ENCODE peak calls at places on chromosome 15, in four cellular contexts. One of them, this sample, is unnamed.
A peak's percentile ranks its signal among the peaks of the same experiment; 100 is the strongest.

GRCh38 chr15:68614621-68615035 is 35.8 kb downstream of the CORO2B start:
- DNase-seq in IMR-90: no peak
- DNase-seq in mammary epithelial cell: no peak
- DNase-seq in PC-3: no peak
- DNase-seq in this sample: no peak

GRCh38 chr15:73686781-73687256 is 2.6 kb downstream of the CD276 start:
- DNase-seq in PC-3: peak; percentile 49
- DNase-seq in IMR-90: peak; percentile 97
- DNase-seq in mammary epithelial cell: peak; percentile 73
- DNase-seq in this sample: peak; percentile 95

GRCh38 chr15:57684491-57685184 is 21.9 kb upstream of the POLR2M start:
- DNase-seq in PC-3: no peak
- DNase-seq in mammary epithelial cell: no peak
- DNase-seq in IMR-90: no peak
- DNase-seq in this sample: no peak

GRCh38 chr15:68565701-68566100 is 13.1 kb upstream of the CORO2B start:
- DNase-seq in mammary epithelial cell: no peak
- DNase-seq in PC-3: no peak
- DNase-seq in IMR-90: no peak
- DNase-seq in this sample: no peak

GRCh38 chr15:51625236-51625635 is 2.7 kb upstream of the DMXL2 start:
- DNase-seq in IMR-90: no peak
- DNase-seq in mammary epithelial cell: no peak
- DNase-seq in PC-3: no peak
- DNase-seq in this sample: no peak

GRCh38 chr15:84645496-84645895 is 8.6 kb downstream of the WDR73 start:
- DNase-seq in IMR-90: no peak
- DNase-seq in PC-3: no peak
- DNase-seq in mammary epithelial cell: no peak
- DNase-seq in this sample: no peak

GRCh38 chr15:73965094-73965729 is 26.9 kb downstream of the STOML1 start:
- DNase-seq in PC-3: no peak
- DNase-seq in mammary epithelial cell: no peak
- DNase-seq in IMR-90: no peak
- DNase-seq in this sample: no peak

GRCh38 chr15:58724471-58724870 is 25.0 kb downstream of the ADAM10 start:
- DNase-seq in PC-3: no peak
- DNase-seq in IMR-90: peak; percentile 79
- DNase-seq in mammary epithelial cell: no peak
- DNase-seq in this sample: peak; percentile 68

GRCh38 chr15:89666147-89666857 is 11.0 kb upstream of the KIF7 start:
- DNase-seq in PC-3: no peak
- DNase-seq in mammary epithelial cell: no peak
- DNase-seq in IMR-90: no peak
- DNase-seq in this sample: no peak

GRCh38 chr15:72197460-72198409 is at the start of gene GRAMD2A:
- DNase-seq in IMR-90: no peak
- DNase-seq in mammary epithelial cell: peak; percentile 80
- DNase-seq in PC-3: no peak
- DNase-seq in this sample: peak; percentile 55

GRCh38 chr15:61621146-61621545 is 392.0 kb upstream of the RORA start:
- DNase-seq in IMR-90: no peak
- DNase-seq in mammary epithelial cell: peak; percentile 10
- DNase-seq in PC-3: peak; percentile 43
- DNase-seq in this sample: no peak

GRCh38 chr15:60982249-60982932 is 246.7 kb downstream of the RORA start:
- DNase-seq in PC-3: no peak
- DNase-seq in mammary epithelial cell: no peak
- DNase-seq in IMR-90: peak; percentile 26
- DNase-seq in this sample: no peak

GRCh38 chr15:75599396-75599795 is 20.3 kb upstream of the PTPN9 start:
- DNase-seq in mammary epithelial cell: no peak
- DNase-seq in PC-3: no peak
- DNase-seq in IMR-90: no peak
- DNase-seq in this sample: no peak

GRCh38 chr15:72437650-72438316 is 36.3 kb upstream of the ARIH1 start:
- DNase-seq in PC-3: no peak
- DNase-seq in mammary epithelial cell: no peak
- DNase-seq in IMR-90: no peak
- DNase-seq in this sample: no peak

GRCh38 chr15:68382286-68383007 is 49.5 kb downstream of the ITGA11 start:
- DNase-seq in IMR-90: peak; percentile 45
- DNase-seq in PC-3: no peak
- DNase-seq in mammary epithelial cell: no peak
- DNase-seq in this sample: no peak

GRCh38 chr15:50546566-50546965 is at the start of gene USP50:
- DNase-seq in IMR-90: no peak
- DNase-seq in PC-3: no peak
- DNase-seq in mammary epithelial cell: no peak
- DNase-seq in this sample: no peak
- H3K4me2 ChIP-seq in IMR-90: no peak within 1 kb of the TSS
- H3K4me2 ChIP-seq in PC-3: no peak within 1 kb of the TSS
- H3K4me2 ChIP-seq in mammary epithelial cell: no peak within 1 kb of the TSS
- H3K4me2 ChIP-seq in this sample: no peak within 1 kb of the TSS

DNA sequence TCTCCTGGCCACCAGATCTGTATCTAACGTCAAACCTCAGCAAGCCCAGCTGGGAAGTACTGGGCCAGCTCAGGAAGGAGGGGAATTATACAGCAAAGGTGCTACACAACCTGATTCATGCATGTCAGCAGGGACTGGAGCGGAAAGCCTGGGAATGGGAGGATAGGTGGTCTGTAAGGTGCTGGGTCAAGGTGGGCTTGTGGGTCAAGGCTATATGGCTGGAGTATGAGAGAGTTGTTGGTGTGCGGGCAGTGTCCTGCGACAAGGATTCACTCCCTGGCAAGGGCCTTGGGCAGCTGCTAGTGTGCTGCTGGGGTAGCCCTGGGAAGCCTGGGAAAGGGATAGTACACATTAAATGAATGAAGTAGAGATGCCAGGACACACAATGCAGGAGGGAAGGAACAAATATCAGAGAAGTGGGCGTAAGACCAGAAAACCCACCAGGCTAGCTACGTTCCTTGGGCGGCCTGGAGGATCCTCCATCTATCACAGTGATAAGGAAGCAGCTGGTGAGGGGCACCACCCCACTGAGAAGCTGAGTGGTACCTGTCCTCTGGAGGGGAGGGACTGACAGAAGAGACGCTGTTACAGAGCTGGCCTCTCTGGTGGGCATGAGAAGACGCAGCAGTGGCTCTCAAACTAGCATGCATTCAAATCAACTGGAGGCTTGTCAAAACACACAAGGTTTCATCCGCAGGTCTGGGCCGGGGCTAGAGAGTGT is 8.5 kb upstream of the SYNM start:
- DNase-seq in mammary epithelial cell: no peak
- DNase-seq in IMR-90: no peak
- DNase-seq in PC-3: no peak
- DNase-seq in this sample: no peak
- H2AFZ ChIP-seq in mammary epithelial cell: no peak overlapping the region
- H2AFZ ChIP-seq in IMR-90: no peak overlapping the region
- H2AFZ ChIP-seq in PC-3: no peak overlapping the region
- H2AFZ ChIP-seq in this sample: no peak overlapping the region

GRCh38 chr15:23854535-23855252 is 167.6 kb upstream of the NDN start:
- DNase-seq in mammary epithelial cell: no peak
- DNase-seq in PC-3: no peak
- DNase-seq in IMR-90: no peak
- DNase-seq in this sample: no peak
- H3K4me2 ChIP-seq in mammary epithelial cell: no peak overlapping the region
- H3K4me2 ChIP-seq in PC-3: no peak overlapping the region
- H3K4me2 ChIP-seq in IMR-90: no peak overlapping the region
- H3K4me2 ChIP-seq in this sample: no peak overlapping the region

GRCh38 chr15:99306694-99307338 is 55.5 kb downstream of the LRRC28 start:
- DNase-seq in IMR-90: peak; percentile 8
- DNase-seq in mammary epithelial cell: no peak
- DNase-seq in PC-3: no peak
- DNase-seq in this sample: peak; percentile 15
- H2AFZ ChIP-seq in IMR-90: peak overlapping the region; percentile 83
- H2AFZ ChIP-seq in mammary epithelial cell: peak overlapping the region; percentile 91
- H2AFZ ChIP-seq in PC-3: peak overlapping the region; percentile 38
- H2AFZ ChIP-seq in this sample: peak overlapping the region; percentile 27

GRCh38 chr15:31497838-31498237 is 171.2 kb downstream of the KLF13 start:
- DNase-seq in IMR-90: no peak
- DNase-seq in mammary epithelial cell: no peak
- DNase-seq in PC-3: no peak
- DNase-seq in this sample: no peak

GRCh38 chr15:31499236-31499952 is 172.8 kb downstream of the KLF13 start:
- DNase-seq in IMR-90: no peak
- DNase-seq in PC-3: no peak
- DNase-seq in mammary epithelial cell: no peak
- DNase-seq in this sample: no peak

GRCh38 chr15:31499953-31500808 is 173.5 kb downstream of the KLF13 start:
- DNase-seq in PC-3: no peak
- DNase-seq in mammary epithelial cell: no peak
- DNase-seq in IMR-90: no peak
- DNase-seq in this sample: no peak

GRCh38 chr15:31498329-31498728 is 171.7 kb downstream of the KLF13 start:
- DNase-seq in PC-3: no peak
- DNase-seq in IMR-90: no peak
- DNase-seq in mammary epithelial cell: no peak
- DNase-seq in this sample: no peak

DNA sequence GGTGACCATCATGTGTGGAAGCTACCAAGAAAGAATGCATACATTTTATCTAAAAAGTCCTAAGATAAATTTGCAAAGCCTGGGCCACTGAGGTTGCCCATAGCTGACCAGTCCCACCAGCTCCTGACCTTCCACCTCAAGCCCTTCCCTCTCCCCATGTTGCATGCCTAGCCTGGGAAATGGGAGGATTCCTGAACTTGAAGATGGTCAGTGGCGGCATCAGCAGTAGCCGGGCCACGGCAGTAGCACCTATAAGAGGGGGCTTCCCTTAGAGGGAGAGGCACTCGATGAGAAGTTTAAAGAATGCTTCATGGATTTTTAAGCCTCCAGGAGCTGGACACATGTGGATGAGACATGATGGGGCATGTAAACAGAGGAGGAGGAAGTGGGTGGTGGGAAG is 172.1 kb downstream of the KLF13 start:
- DNase-seq in PC-3: no peak
- DNase-seq in IMR-90: no peak
- DNase-seq in mammary epithelial cell: no peak
- DNase-seq in this sample: no peak
- H3K4me2 ChIP-seq in PC-3: no peak overlapping the region
- H3K4me2 ChIP-seq in IMR-90: no peak overlapping the region
- H3K4me2 ChIP-seq in mammary epithelial cell: peak overlapping the region; percentile 32
- H3K4me2 ChIP-seq in this sample: no peak overlapping the region

GRCh38 chr15:80584973-80585372 is 110.1 kb upstream of the ABHD17C start:
- DNase-seq in IMR-90: no peak
- DNase-seq in mammary epithelial cell: no peak
- DNase-seq in PC-3: no peak
- DNase-seq in this sample: no peak
- H2AFZ ChIP-seq in IMR-90: no peak overlapping the region
- H2AFZ ChIP-seq in mammary epithelial cell: no peak overlapping the region
- H2AFZ ChIP-seq in PC-3: no peak overlapping the region
- H2AFZ ChIP-seq in this sample: no peak overlapping the region

DNA sequence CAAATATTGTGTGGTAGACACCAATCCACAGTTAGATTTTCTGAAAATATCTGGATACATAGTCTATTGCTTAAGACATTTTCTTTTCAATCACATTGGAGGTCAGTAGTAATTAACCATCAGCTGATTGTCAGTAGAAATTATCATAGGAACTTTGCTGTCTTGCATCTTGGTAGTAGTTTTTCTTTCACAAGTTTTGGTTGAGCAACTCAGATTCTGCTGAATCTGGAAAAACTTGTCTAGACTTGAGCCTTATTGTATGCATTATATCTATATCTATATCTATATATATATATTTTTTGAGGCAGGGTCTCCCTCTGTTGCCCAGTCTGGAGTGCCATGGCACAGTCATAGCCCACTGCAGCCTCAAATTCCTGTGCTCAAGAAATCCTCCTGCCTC is 4.0 kb downstream of the RAB11A start:
- DNase-seq in IMR-90: no peak
- DNase-seq in mammary epithelial cell: peak; percentile 6
- DNase-seq in PC-3: no peak
- DNase-seq in this sample: no peak
- H3K4me2 ChIP-seq in IMR-90: no peak overlapping the region
- H3K4me2 ChIP-seq in mammary epithelial cell: no peak overlapping the region
- H3K4me2 ChIP-seq in PC-3: no peak overlapping the region
- H3K4me2 ChIP-seq in this sample: no peak overlapping the region

DNA sequence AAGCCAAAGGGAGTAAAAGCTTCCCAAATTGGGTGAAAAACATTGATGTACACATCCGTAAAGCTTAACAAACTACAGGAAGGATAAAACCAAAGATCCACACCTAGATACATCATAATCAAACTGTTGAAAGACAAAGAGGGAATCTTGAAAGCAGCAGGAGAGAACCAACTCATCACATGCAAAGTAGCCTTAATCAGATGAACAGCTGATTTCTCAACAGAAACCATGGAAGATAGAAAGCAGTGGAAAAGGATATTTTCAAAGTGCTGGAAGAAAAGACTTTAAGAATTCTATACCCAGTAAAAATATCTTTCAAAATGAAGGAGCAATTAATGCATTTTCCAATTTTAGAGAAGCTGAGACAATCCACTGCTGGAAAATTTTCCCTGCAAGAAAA is 36.8 kb downstream of the CHRNA7 start:
- DNase-seq in mammary epithelial cell: no peak
- DNase-seq in PC-3: no peak
- DNase-seq in IMR-90: no peak
- DNase-seq in this sample: no peak
- H2AFZ ChIP-seq in mammary epithelial cell: no peak overlapping the region
- H2AFZ ChIP-seq in PC-3: no peak overlapping the region
- H2AFZ ChIP-seq in IMR-90: no peak overlapping the region
- H2AFZ ChIP-seq in this sample: no peak overlapping the region